ENCODE peak calls at places on chromosome 9, in four cellular contexts. L is K562, W is GM12878, Z is GM12891. D is an unnamed sample.

GRCh38 chr9:129580211-129580915 is 40.5 kb downstream of the C9orf50 start:
- DNase-seq in L (no peak), W (peak; percentile 64), Z (no peak), D (no peak)

GRCh38 chr9:69627301-69627700 is 44.9 kb downstream of the APBA1 start:
- DNase-seq in L (no peak), W (no peak), Z (no peak), D (no peak)

GRCh38 chr9:86064220-86064619 is 35.1 kb downstream of the GOLM1 start:
- DNase-seq in L (no peak), W (no peak), Z (no peak), D (no peak)

GRCh38 chr9:101359679-101360078 is 25.1 kb downstream of the BAAT start:
- DNase-seq in L (no peak), W (no peak), Z (no peak), D (no peak)

GRCh38 chr9:109799792-109800191 is 19.8 kb downstream of the PALM2AKAP2 start:
- DNase-seq in L (no peak), W (no peak), Z (no peak), D (no peak)

GRCh38 chr9:98523231-98523901 is 185.4 kb downstream of the GABBR2 start:
- DNase-seq in L (no peak), W (no peak), Z (no peak), D (no peak)

GRCh38 chr9:101915479-101915878 is 177.0 kb upstream of the GRIN3A start:
- DNase-seq in L (no peak), W (no peak), Z (no peak), D (no peak)

GRCh38 chr9:129223551-129224208 is 45.6 kb upstream of the IER5L start:
- DNase-seq in L (no peak), W (no peak), Z (no peak), D (no peak)

GRCh38 chr9:72431036-72431435 is 66.0 kb upstream of the ZFAND5 start:
- DNase-seq in L (no peak), W (no peak), Z (no peak), D (no peak)

GRCh38 chr9:33117306-33117705 is 40.8 kb upstream of the SMU1 start:
- DNase-seq in L (no peak), W (no peak), Z (no peak), D (no peak)

GRCh38 chr9:89952401-89952800 is 347.6 kb downstream of the GADD45G start:
- DNase-seq in L (no peak), W (no peak), Z (no peak), D (no peak)

GRCh38 chr9:112334319-112334828 is 955 bp upstream of the PTBP3 start:
- DNase-seq in L (no peak), W (no peak), Z (no peak), D (no peak)

GRCh38 chr9:110148868-110149267 is 59.1 kb downstream of the C9orf152 start:
- DNase-seq in L (no peak), W (no peak), Z (no peak), D (no peak)

GRCh38 chr9:860706-861105 is 19.2 kb downstream of the DMRT1 start:
- DNase-seq in L (no peak), W (no peak), Z (no peak), D (no peak)
- TF ChIP-seq SPI1 in L (no peak), W (no peak), Z (no peak), D (no peak)

DNA sequence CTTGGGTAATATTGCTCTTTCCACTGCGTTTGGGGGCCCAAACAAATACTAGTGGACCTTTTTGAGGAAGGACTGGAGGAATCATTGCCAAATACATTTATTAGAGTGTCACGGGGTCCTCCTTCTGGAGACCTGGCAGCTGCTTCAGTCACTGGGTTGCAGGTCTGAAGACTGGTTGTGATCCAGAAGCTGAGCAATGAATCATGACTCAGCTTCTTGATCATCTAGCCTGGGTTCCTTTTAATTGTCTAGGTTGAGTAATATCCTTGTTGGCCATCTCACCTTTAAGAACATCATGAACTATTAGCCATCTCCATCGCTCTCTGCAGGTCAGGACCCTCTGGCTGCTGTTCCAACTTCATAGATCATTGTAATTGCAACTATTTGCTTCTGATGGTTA is 15.4 kb upstream of the UBAP1 start:
- DNase-seq in L (no peak), W (no peak), Z (no peak), D (no peak)
- TF ChIP-seq SPI1 in L (no peak), W (no peak), Z (no peak), D (no peak)

GRCh38 chr9:93115486-93115885 is 18.6 kb downstream of the NINJ1 start:
- DNase-seq in L (peak; percentile 46), W (no peak), Z (no peak), D (no peak)
- TF ChIP-seq SPI1 in L (no peak), W (no peak), Z (no peak), D (no peak)

GRCh38 chr9:77066388-77066787 is 46.9 kb downstream of the FOXB2 start:
- DNase-seq in L (no peak), W (no peak), Z (no peak), D (no peak)

DNA sequence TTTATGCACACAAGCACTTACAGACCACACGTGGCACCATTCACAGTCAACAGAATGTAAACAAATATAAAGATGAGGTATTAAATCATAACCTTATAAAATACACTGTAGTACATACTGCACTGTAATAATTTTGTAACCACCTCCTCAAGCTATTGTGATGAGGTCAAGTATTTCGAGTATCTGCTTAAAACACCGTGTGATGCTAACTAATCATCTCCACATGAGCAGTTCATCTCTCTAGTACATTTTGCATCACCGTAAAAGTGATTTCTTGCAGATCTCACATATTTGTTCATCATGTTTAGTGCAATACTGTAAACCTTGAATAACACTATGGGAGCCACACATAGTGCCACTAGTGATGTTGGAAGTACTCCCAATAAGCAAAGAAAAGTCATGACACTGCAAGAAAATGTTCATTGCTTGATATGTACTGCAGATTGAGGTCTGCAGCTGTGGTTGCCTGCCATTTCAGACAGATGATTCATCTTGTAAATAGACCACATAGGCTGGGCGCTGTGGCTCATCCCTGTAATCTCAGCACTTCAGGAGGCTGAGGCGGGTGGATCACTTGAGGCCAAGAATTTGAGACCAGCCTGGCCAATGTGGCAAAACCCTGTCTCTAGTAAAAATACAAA is 44.3 kb downstream of the FOXB2 start:
- DNase-seq in L (no peak), W (no peak), Z (no peak), D (no peak)
- TF ChIP-seq SPI1 in L (no peak), W (no peak), Z (no peak), D (no peak)